ENCODE peak calls at places on chromosome 7, in eight cellular contexts. W is activated T-helper 1 cell treated with anti-CD3 and anti-CD28 coated beads, Interleukin-2, amount 50 U/mL, for 16 hours; Q is mammary epithelial cell; F is hippocampal formation; J is osteoblast; I is body of pancreas; T is T-cell; A is T follicular helper cell. D is an unnamed sample.

GRCh38 chr7:107958764-107959526 is 44.0 kb downstream of the LAMB1 start:
- DNase-seq in T (no peak), W (no peak), I (no peak), J (peak), A (no peak), Q (peak), F (no peak), D (no peak)

GRCh38 chr7:113698556-113699220 is 220.1 kb downstream of the PPP1R3A start:
- DNase-seq in A (no peak), I (peak), T (no peak), W (no peak), F (no peak), Q (peak), J (no peak), D (no peak)

GRCh38 chr7:25663877-25664276 is 435.6 kb upstream of the NPVF start:
- DNase-seq in J (no peak), A (no peak), F (no peak), I (no peak), T (no peak), W (no peak), Q (no peak), D (no peak)

GRCh38 chr7:22980422-22980821 is 33.5 kb downstream of the HYCC1 start:
- DNase-seq in J (peak), A (no peak), I (no peak), Q (peak), W (no peak), F (no peak), T (no peak), D (no peak)

GRCh38 chr7:155224116-155224811 is 73.4 kb upstream of the INSIG1 start:
- DNase-seq in W (no peak), A (no peak), J (peak), T (no peak), Q (peak), I (no peak), F (no peak), D (no peak)

GRCh38 chr7:105429746-105430612 is 41.3 kb upstream of the SRPK2 start:
- DNase-seq in A (peak), T (peak), I (peak), W (no peak), F (no peak), J (no peak), Q (peak), D (no peak)

GRCh38 chr7:6393667-6394056 is 54.1 kb downstream of the DAGLB start:
- DNase-seq in I (no peak), Q (no peak), W (no peak), F (no peak), J (no peak), A (no peak), T (no peak), D (no peak)

GRCh38 chr7:23655433-23655832 is 24.6 kb upstream of the FAM221A start:
- DNase-seq in J (no peak), I (no peak), T (no peak), W (no peak), Q (no peak), A (no peak), F (no peak), D (no peak)

GRCh38 chr7:4169505-4169904 is 512.6 kb upstream of the FOXK1 start:
- DNase-seq in T (no peak), W (no peak), Q (no peak), A (no peak), F (no peak), J (no peak), I (no peak), D (no peak)

GRCh38 chr7:103074519-103075336 is at the start of the genes ARMC10 and FBXL13:
- DNase-seq in Q (peak), W (peak), T (peak), F (peak), J (peak), A (peak), I (peak), D (peak)

GRCh38 chr7:87199241-87199640 is 20.3 kb downstream of the TMEM243 start:
- DNase-seq in J (no peak), Q (no peak), F (no peak), A (no peak), T (no peak), W (no peak), I (no peak), D (no peak)

GRCh38 chr7:139853576-139854511 is 24.8 kb downstream of the TBXAS1 start:
- DNase-seq in F (no peak), A (no peak), J (no peak), I (no peak), T (no peak), Q (peak), W (no peak), D (no peak)